ENCODE peak calls at places on chromosomes 12 and 14, in five cellular contexts. E is esophagus muscularis mucosa; V is CD8-positive, alpha-beta T cell; M is testis; B is colonic mucosa. Y is an unnamed sample.

GRCh38 chr12:79411791-79412190 is 279.0 kb downstream of the PAWR start:
- DNase-seq in E (no peak), V (no peak), M (no peak), B (no peak), Y (no peak)

GRCh38 chr14:104218361-104219180 is 80.2 kb downstream of the KIF26A start:
- DNase-seq in E (no peak), V (no peak), M (no peak), B (no peak), Y (no peak)

GRCh38 chr12:47377414-47378221 is 297.9 kb upstream of the AMIGO2 start:
- DNase-seq in E (no peak), V (no peak), M (peak; percentile 90), B (peak; percentile 76), Y (peak; percentile 100)

GRCh38 chr14:31229638-31230229 is 22.1 kb upstream of the HECTD1 start:
- DNase-seq in E (peak; percentile 93), V (no peak), M (peak; percentile 23), B (peak; percentile 87), Y (peak; percentile 99)

GRCh38 chr14:79021756-79022155 is 851.6 kb downstream of the NRXN3 start:
- DNase-seq in E (no peak), V (no peak), M (no peak), B (no peak), Y (no peak)

GRCh38 chr12:78871566-78871965 is 7.0 kb downstream of the SYT1 start:
- DNase-seq in E (no peak), V (no peak), M (no peak), B (no peak), Y (no peak)

GRCh38 chr12:92778525-92778924 is 75.7 kb downstream of the PLEKHG7 start:
- DNase-seq in E (no peak), V (no peak), M (no peak), B (no peak), Y (no peak)

GRCh38 chr12:119877639-119877948 is 474 bp upstream of the CIT start:
- DNase-seq in E (no peak), V (no peak), M (no peak), B (no peak), Y (no peak)

GRCh38 chr12:591571-592505 is 71.4 kb downstream of the NINJ2 start:
- DNase-seq in E (no peak), V (no peak), M (peak; percentile 91), B (no peak), Y (no peak)

GRCh38 chr12:16300222-16300621 is 22.7 kb upstream of the SLC15A5 start:
- DNase-seq in E (no peak), V (no peak), M (no peak), B (no peak), Y (peak; percentile 56)

GRCh38 chr12:125890983-125891382 is 825.7 kb downstream of the AACS start:
- DNase-seq in E (no peak), V (no peak), M (no peak), B (no peak), Y (no peak)

GRCh38 chr14:68683326-68683725 is 109.5 kb downstream of the ZFP36L1 start:
- DNase-seq in E (no peak), V (no peak), M (no peak), B (no peak), Y (peak; percentile 67)

GRCh38 chr14:42110167-42110566 is 503.5 kb downstream of the LRFN5 start:
- DNase-seq in E (no peak), V (no peak), M (peak; percentile 27), B (no peak), Y (peak; percentile 82)

GRCh38 chr14:103931422-103931821 is 3.2 kb downstream of the TDRD9 start:
- DNase-seq in E (no peak), V (no peak), M (no peak), B (no peak), Y (no peak)

GRCh38 chr14:101636081-101636560 is 74.8 kb downstream of the DIO3 start:
- DNase-seq in E (no peak), V (no peak), M (no peak), B (no peak), Y (no peak)

GRCh38 chr14:51568366-51568765 is 83.3 kb upstream of the FRMD6 start:
- DNase-seq in E (no peak), V (no peak), M (no peak), B (no peak), Y (no peak)

GRCh38 chr14:102510616-102511520 is 1.3 kb upstream of the ANKRD9 start:
- DNase-seq in E (no peak), V (no peak), M (peak; percentile 36), B (peak; percentile 94), Y (no peak)

GRCh38 chr12:57780284-57780897 is 2.2 kb upstream of the TSFM start:
- DNase-seq in E (no peak), V (no peak), M (no peak), B (no peak), Y (no peak)

GRCh38 chr12:47748507-47748828 is 10.2 kb downstream of the RAPGEF3 start:
- DNase-seq in E (no peak), V (no peak), M (no peak), B (no peak), Y (no peak)

GRCh38 chr14:55123101-55123500 is 6.0 kb upstream of the LGALS3 start:
- DNase-seq in E (no peak), V (no peak), M (peak; percentile 28), B (no peak), Y (peak; percentile 95)

GRCh38 chr12:131137009-131137835 is 183.5 kb downstream of the ADGRD1 start:
- DNase-seq in E (no peak), V (no peak), M (no peak), B (no peak), Y (no peak)

GRCh38 chr14:100784523-100785337 is 41.2 kb upstream of the MEG3 start:
- DNase-seq in E (no peak), V (no peak), M (no peak), B (no peak), Y (no peak)

GRCh38 chr12:79938843-79939242 is 3.9 kb upstream of the PPP1R12A start:
- DNase-seq in E (no peak), V (no peak), M (no peak), B (no peak), Y (no peak)

DNA sequence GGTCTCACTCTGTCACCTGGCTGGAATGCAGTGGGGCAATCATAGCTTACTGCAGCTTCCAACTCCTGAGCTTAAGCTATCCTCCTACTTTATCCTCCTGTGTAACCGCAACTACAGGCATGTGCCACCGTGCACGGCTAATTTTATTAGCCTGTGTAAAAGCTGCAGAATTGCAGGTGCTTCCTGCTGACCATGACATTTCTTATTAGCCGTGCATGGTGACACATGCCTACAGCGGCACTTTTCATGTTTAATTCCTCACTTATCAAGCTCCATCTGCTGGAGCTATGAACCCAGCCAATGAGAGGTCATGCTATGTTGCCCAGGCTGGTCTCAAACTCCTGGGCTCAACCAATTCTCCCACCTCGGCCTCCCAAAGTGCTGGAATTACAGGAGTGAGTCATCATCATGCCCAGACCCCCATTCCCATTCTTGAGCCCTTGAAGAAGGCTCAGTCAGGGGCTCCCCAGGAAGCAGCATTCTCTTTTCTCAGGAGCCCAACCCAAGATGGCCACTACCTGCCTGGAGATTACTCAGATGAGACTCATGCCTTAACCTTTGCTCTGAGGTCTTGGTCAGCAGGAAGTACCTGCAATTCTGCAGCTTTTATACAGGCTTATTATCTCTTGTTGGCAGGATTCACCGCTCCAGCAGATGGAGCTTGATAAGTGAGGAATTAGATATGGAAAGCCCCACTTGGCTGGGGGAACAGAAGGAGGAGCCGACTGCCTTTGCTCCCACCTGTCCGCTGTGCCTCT is 503.2 kb downstream of the MED13L start:
- DNase-seq in E (peak; percentile 60), V (no peak), M (no peak), B (peak; percentile 27), Y (no peak)
- TF ChIP-seq CTCF in E (no peak), V (no peak), M (no peak), B (no peak), Y (no peak)

GRCh38 chr14:61585598-61586538 is 109.4 kb upstream of the HIF1A start:
- DNase-seq in E (peak; percentile 92), V (no peak), M (peak; percentile 77), B (peak; percentile 76), Y (peak; percentile 88)

GRCh38 chr14:61587397-61587713 is 108.0 kb upstream of the HIF1A start:
- DNase-seq in E (peak; percentile 47), V (no peak), M (no peak), B (no peak), Y (no peak)

GRCh38 chr14:61584258-61584657 is 111.1 kb upstream of the HIF1A start:
- DNase-seq in E (peak; percentile 75), V (no peak), M (no peak), B (no peak), Y (peak; percentile 92)

GRCh38 chr14:61588419-61588901 is 106.9 kb upstream of the HIF1A start:
- DNase-seq in E (peak; percentile 68), V (no peak), M (peak; percentile 47), B (no peak), Y (peak; percentile 60)

DNA sequence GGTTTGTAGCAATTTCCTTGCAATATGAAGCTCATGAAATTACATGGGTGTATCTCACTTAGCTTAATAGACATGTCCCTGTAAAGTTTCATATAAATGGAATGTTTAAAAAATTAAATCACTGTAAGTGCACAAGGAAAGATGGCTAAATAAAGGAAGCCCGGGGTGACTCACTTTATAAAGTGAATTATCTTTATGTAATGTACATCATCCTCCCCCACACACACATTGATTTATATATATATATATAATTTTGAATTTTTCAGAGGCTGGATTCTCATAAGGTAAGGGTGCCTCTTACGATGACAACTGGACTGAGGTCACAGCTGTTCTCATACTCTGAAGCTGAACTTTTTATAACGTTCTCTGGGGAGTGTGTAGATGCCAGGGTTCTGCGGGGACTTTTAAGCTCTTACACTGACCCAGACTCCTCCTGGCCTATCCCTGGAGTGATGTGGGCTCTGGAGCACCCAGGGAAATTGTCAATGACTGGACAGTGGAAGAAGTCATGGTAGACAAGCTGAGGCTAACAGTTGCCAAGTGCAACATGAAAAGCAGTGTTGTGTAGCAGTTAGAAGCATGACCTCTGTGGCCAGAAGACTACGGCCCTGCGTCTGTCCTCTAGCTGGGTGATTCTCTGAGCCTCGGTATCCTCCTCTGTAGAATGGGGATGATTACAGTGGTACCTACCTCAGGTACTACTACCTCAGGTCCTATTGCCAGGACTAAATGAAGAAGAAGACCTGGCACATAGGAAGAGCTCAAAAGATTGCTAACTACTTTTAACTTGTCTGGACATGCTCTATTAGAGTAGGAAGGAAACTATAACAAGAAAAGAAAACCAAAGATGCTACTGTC is 108.5 kb upstream of the HIF1A start:
- DNase-seq in E (peak; percentile 37), V (no peak), M (no peak), B (no peak), Y (peak; percentile 84)
- H3K4me3 ChIP-seq in E (no peak overlapping the region), V (no peak overlapping the region), M (no peak overlapping the region), B (no peak overlapping the region), Y (no peak overlapping the region)

DNA sequence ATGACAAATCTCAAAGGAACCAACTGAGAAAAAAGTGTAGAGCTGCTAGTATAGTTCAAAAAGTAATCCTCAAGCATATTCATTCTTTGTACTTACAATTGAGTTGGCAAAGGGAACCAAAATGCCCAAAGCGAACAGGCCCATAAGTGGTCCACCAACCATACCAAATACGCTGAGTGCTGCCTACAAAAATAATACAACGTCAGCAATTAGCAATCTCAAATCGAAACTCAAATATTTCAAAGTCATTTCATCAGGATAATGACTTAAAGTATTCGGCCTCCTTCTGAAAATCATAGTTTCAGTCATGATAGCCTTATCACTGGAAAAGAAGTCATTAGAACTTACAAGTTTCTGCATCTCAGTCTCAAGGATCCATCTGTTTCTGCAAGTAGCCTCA is 42.0 kb downstream of the SLC5A8 start:
- DNase-seq in E (no peak), V (no peak), M (no peak), B (no peak), Y (no peak)
- TF ChIP-seq CTCF in E (no peak), V (no peak), M (no peak), B (no peak), Y (no peak)

DNA sequence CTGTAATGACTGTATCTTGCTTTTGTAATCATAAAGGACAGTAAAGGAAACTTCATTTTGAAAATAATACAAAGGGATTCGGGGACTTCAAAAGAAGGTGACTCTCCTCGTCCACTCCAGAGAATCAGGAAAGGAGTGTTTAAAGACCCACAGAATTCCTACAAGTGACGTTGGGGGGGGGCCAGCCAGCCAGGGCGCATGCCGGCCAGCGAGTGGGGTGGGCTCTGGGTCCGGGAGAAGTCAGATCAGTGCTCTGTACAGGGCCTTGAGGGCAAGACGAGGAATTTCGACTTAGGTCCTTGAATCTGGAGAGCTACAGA is 1.0 kb upstream of the CD9 start:
- DNase-seq in E (no peak), V (no peak), M (no peak), B (no peak), Y (no peak)
- H3K4me3 ChIP-seq in E (peak overlapping the region; percentile 99), V (no peak overlapping the region), M (no peak overlapping the region), B (peak overlapping the region; percentile 69), Y (no peak overlapping the region)